ENCODE peak calls at places on chromosomes 16 and 17, in four cellular contexts. Y is right atrium auricular region, S is psoas muscle, I is foreskin keratinocyte. P is an unnamed sample.
A peak's percentile ranks its signal among the peaks of the same experiment; 100 is the strongest.

GRCh38 chr17:59848778-59849177 is 44.0 kb downstream of the TUBD1 start:
- DNase-seq in I (no peak), S (peak; percentile 72), Y (peak; percentile 73), P (no peak)

GRCh38 chr17:3602499-3602898 is 6.7 kb downstream of the TRPV1 start:
- DNase-seq in S (no peak), I (no peak), Y (no peak), P (no peak)

GRCh38 chr16:48353565-48354163 is 31.5 kb downstream of the SIAH1 start:
- DNase-seq in Y (no peak), S (no peak), I (no peak), P (no peak)

GRCh38 chr17:1880851-1881630 is 51.2 kb downstream of the RPA1 start:
- DNase-seq in I (no peak), S (no peak), Y (no peak), P (no peak)

GRCh38 chr17:69733171-69734014 is 318.9 kb downstream of the MAP2K6 start:
- DNase-seq in S (peak; percentile 48), I (peak; percentile 86), Y (no peak), P (peak; percentile 91)

GRCh38 chr16:8892101-8892575 is 10.0 kb downstream of the LITAFD start:
- DNase-seq in I (no peak), S (peak; percentile 53), Y (no peak), P (no peak)

GRCh38 chr16:50303041-50303604 is 36.8 kb downstream of the ADCY7 start:
- DNase-seq in Y (no peak), I (no peak), S (no peak), P (no peak)

GRCh38 chr17:21292867-21293845 is 8.6 kb downstream of the MAP2K3 start:
- DNase-seq in Y (no peak), S (peak; percentile 10), I (no peak), P (no peak)

GRCh38 chr17:1646199-1646875 is 805 bp upstream of the SCARF1 start:
- DNase-seq in S (no peak), Y (no peak), I (no peak), P (no peak)

GRCh38 chr16:19595043-19595767 is 39.7 kb downstream of the VPS35L start:
- DNase-seq in I (peak; percentile 82), S (peak; percentile 20), Y (no peak), P (peak; percentile 52)

GRCh38 chr17:49031965-49032928 is 35.1 kb downstream of the IGF2BP1 start:
- DNase-seq in S (no peak), Y (no peak), I (peak; percentile 40), P (peak; percentile 24)

GRCh38 chr17:29931253-29931932 is 1.4 kb upstream of the SSH2 start:
- DNase-seq in S (peak; percentile 32), Y (peak; percentile 75), I (peak; percentile 33), P (no peak)

GRCh38 chr17:28684963-28685362 is 23.0 kb downstream of the SUPT6H start:
- DNase-seq in I (no peak), S (no peak), Y (no peak), P (no peak)

GRCh38 chr17:68019336-68019674 is 16.2 kb upstream of the KPNA2 start:
- DNase-seq in Y (no peak), S (no peak), I (no peak), P (no peak)

GRCh38 chr17:58193641-58194259 is 1.2 kb downstream of the EPX start:
- DNase-seq in Y (no peak), I (no peak), S (no peak), P (no peak)

GRCh38 chr16:70331588-70332358 is 14.9 kb upstream of the DDX19A start:
- DNase-seq in S (no peak), Y (no peak), I (no peak), P (no peak)

GRCh38 chr16:12204601-12205000 is 228.1 kb downstream of the SNX29 start:
- DNase-seq in S (no peak), I (no peak), Y (no peak), P (no peak)

GRCh38 chr17:68399638-68400403 is 57.5 kb downstream of the WIPI1 start:
- DNase-seq in I (no peak), Y (no peak), S (no peak), P (no peak)

GRCh38 chr17:81735181-81736102 is 23.4 kb downstream of the SLC25A10 start:
- DNase-seq in Y (no peak), S (no peak), I (no peak), P (no peak)

GRCh38 chr17:75839942-75840778 is 4.0 kb downstream of the UNC13D start:
- DNase-seq in I (no peak), S (no peak), Y (no peak), P (no peak)

GRCh38 chr16:3589991-3590701 is 12.9 kb upstream of the NLRC3 start:
- DNase-seq in I (no peak), S (no peak), Y (no peak), P (no peak)

GRCh38 chr16:54511181-54511731 is 224.7 kb upstream of the IRX3 start:
- DNase-seq in S (no peak), I (no peak), Y (no peak), P (no peak)
- H3K27ac ChIP-seq in S (no peak overlapping the region), I (no peak overlapping the region), Y (no peak overlapping the region), P (no peak overlapping the region)

GRCh38 chr17:7019839-7020519 is 2.9 kb upstream of the BCL6B start:
- DNase-seq in S (peak; percentile 58), Y (no peak), I (no peak), P (no peak)
- H3K27ac ChIP-seq in S (peak overlapping the region; percentile 80), Y (peak overlapping the region; percentile 85), I (peak overlapping the region; percentile 55), P (no peak overlapping the region)

DNA sequence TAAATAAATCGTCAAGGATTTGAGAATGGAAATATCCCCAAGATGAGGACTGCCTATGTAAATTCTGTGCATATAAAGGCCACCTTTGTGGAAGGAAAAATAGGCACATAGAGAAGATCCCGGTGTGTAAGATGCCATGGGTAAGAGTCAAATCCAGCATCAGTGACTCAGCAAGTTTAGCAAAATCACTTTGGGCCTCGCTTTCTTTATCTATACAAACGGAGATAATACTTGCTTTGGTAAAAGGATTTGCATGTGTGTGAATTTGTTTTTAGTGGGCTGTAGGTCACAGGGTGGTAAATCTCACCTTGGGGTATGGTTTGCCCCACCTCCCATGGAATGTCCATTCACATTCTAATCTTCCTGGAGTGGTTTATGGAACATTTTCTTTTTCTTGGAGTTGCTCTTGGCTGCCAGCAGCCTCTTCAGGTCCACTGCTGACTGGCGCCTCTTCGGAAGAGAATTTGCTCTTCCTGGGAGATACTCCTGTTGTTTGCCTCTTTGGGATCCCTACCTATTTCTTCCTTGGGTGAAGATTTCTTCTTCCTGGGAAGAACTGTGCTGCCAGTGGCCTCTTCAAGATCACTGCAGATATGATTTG is 587.6 kb downstream of the CDH11 start:
- DNase-seq in S (no peak), I (no peak), Y (no peak), P (no peak)
- H3K27ac ChIP-seq in S (no peak overlapping the region), I (no peak overlapping the region), Y (no peak overlapping the region), P (no peak overlapping the region)

DNA sequence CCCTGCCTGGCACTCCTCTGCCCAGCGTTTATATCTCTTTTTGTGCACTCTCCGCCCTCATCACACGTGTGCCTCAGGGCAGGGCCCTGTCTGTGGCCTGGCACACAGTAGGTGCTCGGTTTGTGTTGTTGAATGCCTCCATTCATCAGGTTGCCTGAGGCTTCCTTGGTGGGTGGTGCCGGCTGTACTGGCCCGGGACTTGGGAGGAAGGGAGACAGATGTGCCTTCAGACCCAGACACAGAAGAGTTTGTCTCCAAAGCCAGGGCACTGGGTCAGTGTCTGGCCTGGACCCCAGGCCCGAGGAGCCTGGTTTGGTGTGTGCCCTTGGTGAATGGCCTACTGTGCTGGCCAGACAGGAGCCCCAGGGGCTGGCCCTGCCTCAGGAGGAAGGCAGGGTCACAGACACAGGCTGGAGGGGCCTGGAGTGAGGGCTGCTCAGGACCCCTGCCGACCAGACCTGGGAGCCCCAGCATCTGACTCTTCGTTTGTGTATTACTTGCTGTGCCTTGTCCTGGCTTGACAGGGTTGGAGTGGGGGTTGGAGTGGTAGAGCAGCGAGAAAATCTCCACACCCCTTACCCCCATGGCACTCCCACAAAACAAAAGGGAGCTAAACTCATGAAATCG is 71.7 kb downstream of the RAI1 start:
- DNase-seq in Y (no peak), I (no peak), S (no peak), P (no peak)
- H3K27ac ChIP-seq in Y (peak overlapping the region; percentile 90), I (peak overlapping the region; percentile 85), S (peak overlapping the region; percentile 85), P (peak overlapping the region; percentile 84)

DNA sequence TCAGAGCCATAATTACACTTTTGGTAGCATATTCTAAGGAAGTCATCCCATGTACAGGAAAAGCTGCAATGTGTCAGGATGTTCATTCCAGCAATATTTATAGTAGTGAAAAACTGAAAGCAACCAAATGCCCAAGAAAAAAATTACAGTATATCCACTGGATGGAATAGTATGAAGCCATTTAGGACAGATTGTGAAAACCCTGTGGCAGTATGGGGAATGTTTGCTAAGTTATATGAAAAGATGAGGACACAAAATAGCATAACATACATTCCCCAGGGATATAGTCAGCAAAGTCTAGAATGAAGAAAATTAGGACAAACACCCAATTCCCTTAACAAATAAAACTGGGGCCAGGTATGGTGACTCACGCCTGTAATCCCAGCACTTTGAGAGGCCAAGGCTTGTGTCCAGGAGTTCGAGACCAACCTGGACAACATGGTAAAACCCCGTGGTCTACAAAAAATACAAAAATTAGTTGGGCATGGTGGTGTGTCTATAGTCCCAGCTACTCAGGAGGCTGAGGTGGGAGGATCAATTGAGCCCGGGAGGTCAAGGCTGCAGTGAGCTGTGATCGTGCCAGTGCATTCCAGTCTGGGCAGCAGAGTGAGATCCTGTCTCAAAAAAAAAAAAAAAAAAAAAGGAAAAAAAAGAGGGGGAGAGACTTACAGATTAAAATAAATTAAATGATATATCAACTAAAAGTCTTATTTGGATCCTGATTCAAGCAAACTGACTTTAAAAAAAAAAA is 2.3 kb downstream of the LRRC3C start:
- DNase-seq in S (no peak), I (peak; percentile 77), Y (no peak), P (no peak)
- H3K27ac ChIP-seq in S (peak overlapping the region; percentile 90), I (no peak overlapping the region), Y (peak overlapping the region; percentile 96), P (peak overlapping the region; percentile 82)

GRCh38 chr17:77208856-77209255 is 68.1 kb downstream of the SEC14L1 start:
- DNase-seq in I (no peak), Y (no peak), S (no peak), P (no peak)
- H3K27ac ChIP-seq in I (no peak overlapping the region), Y (peak overlapping the region; percentile 4), S (peak overlapping the region; percentile 80), P (no peak overlapping the region)

DNA sequence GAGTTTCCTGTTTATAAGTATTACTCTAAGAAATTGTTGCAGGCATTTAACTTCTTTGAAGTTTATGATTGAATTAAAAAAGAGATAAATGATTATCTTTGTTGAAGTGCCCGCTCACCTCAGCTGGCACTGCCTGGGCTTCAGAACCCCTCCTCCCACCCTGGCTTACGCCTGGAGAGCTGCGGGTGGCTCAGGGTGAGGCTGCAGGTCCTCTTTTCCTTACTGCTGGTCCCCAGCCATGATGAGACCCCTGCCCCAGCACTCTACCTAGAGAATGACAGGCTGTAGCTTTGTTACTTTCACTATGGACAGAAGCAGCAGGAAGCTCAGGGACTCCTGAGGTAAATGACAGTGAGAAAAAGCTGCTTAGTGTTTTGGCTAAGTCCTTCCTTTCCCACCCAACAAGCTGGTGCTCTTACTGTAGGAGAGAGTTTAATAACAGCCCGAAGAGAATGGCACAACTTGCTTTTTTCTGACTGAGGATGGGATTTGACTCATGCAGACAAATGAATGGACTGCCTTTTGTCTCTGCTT is 62.1 kb downstream of the EPN2 start:
- DNase-seq in S (no peak), I (no peak), Y (no peak), P (no peak)
- H3K27ac ChIP-seq in S (no peak overlapping the region), I (no peak overlapping the region), Y (no peak overlapping the region), P (no peak overlapping the region)